ENCODE peak calls at places on chromosomes 7 and 10, in ten cellular contexts. D is A549, Q is HCT116, J is tibial nerve, I is IMR-90, O is ovary, X is suprapubic skin, B is adrenal gland, H is prostate gland, E is Peyer's patch. N is an unnamed sample.
A peak's percentile ranks its signal among the peaks of the same experiment; 100 is the strongest.

GRCh38 chr7:28078036-28078901 is 102.3 kb downstream of the JAZF1 start:
- DNase-seq in D (peak; percentile 37), Q (peak; percentile 16), J (peak; percentile 54), I (peak; percentile 62), O (peak; percentile 45), X (no peak), B (peak; percentile 80), H (no peak), E (peak; percentile 39), N (peak; percentile 36)

GRCh38 chr10:6305762-6306321 is 103.1 kb downstream of the PFKFB3 start:
- DNase-seq in D (no peak), Q (no peak), J (no peak), I (no peak), O (no peak), X (no peak), B (no peak), H (no peak), E (no peak), N (no peak)

GRCh38 chr7:152870106-152870693 is 110.6 kb downstream of the ACTR3B start:
- DNase-seq in D (no peak), Q (no peak), J (no peak), I (no peak), O (no peak), X (no peak), B (peak; percentile 48), H (no peak), E (no peak), N (no peak)

GRCh38 chr10:86756511-86757109 is at the start of gene BMPR1A:
- DNase-seq in D (no peak), Q (no peak), J (peak; percentile 81), I (peak; percentile 86), O (peak; percentile 94), X (peak; percentile 87), B (peak; percentile 90), H (peak; percentile 89), E (no peak), N (peak; percentile 92)

GRCh38 chr10:132354356-132355094 is 22.5 kb downstream of the LRRC27 start:
- DNase-seq in D (no peak), Q (no peak), J (no peak), I (no peak), O (no peak), X (peak; percentile 69), B (no peak), H (no peak), E (no peak), N (no peak)

GRCh38 chr7:126792501-126792900 is 460.2 kb downstream of the GRM8 start:
- DNase-seq in D (no peak), Q (no peak), J (no peak), I (no peak), O (no peak), X (no peak), B (no peak), H (no peak), E (no peak), N (no peak)

GRCh38 chr7:132131196-132131595 is 445.1 kb downstream of the PLXNA4 start:
- DNase-seq in D (no peak), Q (no peak), J (no peak), I (no peak), O (no peak), X (no peak), B (no peak), H (no peak), E (no peak), N (no peak)

GRCh38 chr10:24703700-24704099 is 20.0 kb downstream of the ARHGAP21 start:
- DNase-seq in D (no peak), Q (no peak), J (peak; percentile 40), I (peak; percentile 93), O (no peak), X (no peak), B (no peak), H (no peak), E (no peak), N (no peak)

GRCh38 chr10:85976267-85976793 is 390.3 kb downstream of the GRID1 start:
- DNase-seq in D (no peak), Q (no peak), J (no peak), I (no peak), O (no peak), X (no peak), B (peak; percentile 20), H (no peak), E (no peak), N (no peak)

DNA sequence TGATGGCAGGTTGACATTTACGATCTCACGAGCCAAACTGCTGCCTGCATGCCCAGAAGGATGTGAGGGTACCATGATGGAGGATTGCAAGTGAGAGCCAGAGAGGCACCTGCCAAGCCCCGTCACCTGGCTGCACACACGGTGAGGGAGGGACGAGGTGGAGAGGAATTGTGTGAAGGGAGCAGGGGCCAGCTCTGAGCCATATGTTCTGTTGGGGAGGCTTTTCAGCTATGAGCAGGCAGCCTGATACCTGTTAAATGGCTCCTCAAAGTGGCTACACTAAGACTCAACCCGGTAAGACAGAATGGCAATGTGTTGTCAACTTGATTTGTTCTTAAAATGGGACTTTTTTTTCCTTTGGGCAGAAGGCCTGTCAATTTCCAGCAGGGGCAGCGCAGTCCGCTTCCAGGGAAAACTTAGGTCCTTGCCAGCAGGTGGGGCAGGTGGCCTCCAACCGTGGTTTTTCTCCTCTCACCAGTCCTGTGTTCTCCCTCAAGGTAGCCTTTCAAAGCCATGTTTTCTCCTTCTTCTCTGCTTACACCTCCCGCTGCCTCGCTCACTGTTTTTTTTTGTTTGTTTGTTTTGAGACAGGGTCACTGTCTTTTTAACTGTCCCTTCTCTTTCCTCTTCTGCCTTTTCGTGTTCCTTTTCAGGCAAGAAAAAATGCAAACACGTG is 57.7 kb upstream of the ZNRF2 start:
- DNase-seq in D (peak; percentile 58), Q (peak; percentile 63), J (no peak), I (no peak), O (no peak), X (no peak), B (no peak), H (no peak), E (no peak), N (peak; percentile 79)
- TF ChIP-seq CTCF in D (peak; percentile 46), Q (peak; percentile 81), J (peak; percentile 8), I (no peak), O (no peak), X (no peak), B (no peak), H (no peak), E (no peak), N (peak; percentile 86)

GRCh38 chr10:93591065-93591808 is 9.8 kb downstream of the RBP4 start:
- DNase-seq in D (no peak), Q (no peak), J (no peak), I (no peak), O (no peak), X (peak; percentile 53), B (no peak), H (no peak), E (no peak), N (no peak)
- TF ChIP-seq POLR2A in D (no peak), Q (no peak), J (no peak), I (no peak), O (no peak), X (no peak), B (no peak), H (no peak), E (no peak), N (no peak)

DNA sequence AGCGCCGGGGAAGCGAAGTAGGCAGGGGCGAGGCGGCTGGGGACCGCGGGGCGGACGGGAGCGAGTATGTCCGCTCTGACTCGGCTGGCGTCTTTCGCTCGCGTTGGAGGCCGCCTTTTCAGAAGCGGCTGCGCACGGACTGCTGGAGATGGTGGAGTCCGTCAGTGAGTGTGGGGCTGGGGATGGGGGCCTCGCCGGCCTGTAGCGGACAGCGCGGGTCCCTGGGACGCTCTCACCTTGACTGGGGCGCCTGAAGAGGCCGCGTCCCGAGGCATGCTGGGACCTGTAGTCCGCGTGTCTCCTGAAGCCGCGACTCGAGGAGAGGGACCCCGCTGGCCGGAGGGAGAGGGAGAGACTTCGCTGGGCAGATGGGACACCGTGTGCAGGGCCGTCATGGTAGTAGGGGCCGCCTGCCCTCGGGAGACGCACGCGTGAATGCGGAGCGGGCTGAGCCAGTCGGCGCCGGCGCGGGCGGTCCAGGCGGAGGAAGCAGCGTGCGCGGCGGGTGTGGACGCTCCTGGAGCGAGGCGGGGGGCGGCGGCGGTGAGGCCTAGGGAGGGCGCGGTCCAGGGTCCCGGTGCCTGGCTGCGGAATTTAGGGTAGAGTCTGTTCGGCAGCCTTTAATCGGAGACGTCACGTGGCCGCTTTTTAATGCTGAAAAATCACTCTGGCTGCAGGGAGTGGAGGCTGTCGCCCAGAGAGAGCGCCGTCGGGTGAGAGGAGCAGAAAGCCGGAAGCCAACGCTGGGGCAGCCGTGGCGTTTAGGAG is at the start of gene NDUFB2:
- DNase-seq in D (peak; percentile 84), Q (peak; percentile 57), J (peak; percentile 40), I (peak; percentile 76), O (peak; percentile 81), X (peak; percentile 83), B (peak; percentile 86), H (peak; percentile 75), E (peak; percentile 81), N (peak; percentile 57)
- TF ChIP-seq CTCF in D (no peak), Q (no peak), J (no peak), I (no peak), O (peak; percentile 29), X (no peak), B (no peak), H (peak; percentile 15), E (no peak), N (no peak)

GRCh38 chr10:127299956-127300689 is 103.7 kb upstream of the INSYN2A start:
- DNase-seq in D (no peak), Q (no peak), J (no peak), I (no peak), O (no peak), X (no peak), B (no peak), H (no peak), E (no peak), N (no peak)

GRCh38 chr10:127303105-127303504 is 106.7 kb upstream of the INSYN2A start:
- DNase-seq in D (no peak), Q (no peak), J (no peak), I (no peak), O (no peak), X (no peak), B (no peak), H (no peak), E (no peak), N (no peak)

GRCh38 chr10:127302343-127302742 is 106.0 kb upstream of the INSYN2A start:
- DNase-seq in D (no peak), Q (no peak), J (no peak), I (no peak), O (no peak), X (no peak), B (no peak), H (no peak), E (no peak), N (no peak)

GRCh38 chr10:127298396-127298795 is 102.0 kb upstream of the INSYN2A start:
- DNase-seq in D (no peak), Q (no peak), J (no peak), I (no peak), O (no peak), X (no peak), B (no peak), H (no peak), E (no peak), N (no peak)

GRCh38 chr10:127300868-127301321 is 104.5 kb upstream of the INSYN2A start:
- DNase-seq in D (no peak), Q (no peak), J (no peak), I (no peak), O (no peak), X (no peak), B (no peak), H (no peak), E (no peak), N (peak; percentile 51)
- TF ChIP-seq POLR2A in D (no peak), Q (no peak), J (no peak), I (no peak), O (no peak), X (no peak), B (no peak), H (no peak), E (no peak), N (no peak)

GRCh38 chr10:121662945-121663917 is 65.0 kb upstream of the FGFR2 start:
- DNase-seq in D (peak; percentile 21), Q (peak; percentile 22), J (no peak), I (no peak), O (no peak), X (no peak), B (peak; percentile 56), H (no peak), E (no peak), N (no peak)
- TF ChIP-seq CTCF in D (no peak), Q (peak; percentile 78), J (no peak), I (no peak), O (no peak), X (peak; percentile 28), B (no peak), H (no peak), E (no peak), N (no peak)